ENCODE peak calls at places on chromosomes 2 and 18, in ten cellular contexts. One of them, this sample, is unnamed.

GRCh38 chr2:232655392-232655791 is 22.0 kb downstream of the EFHD1 start:
- DNase-seq in GM03348: no peak
- DNase-seq in AG10803: no peak
- DNase-seq in neural progenitor cell: no peak
- DNase-seq in stimulated activated CD4-positive, alpha-beta T cell treated with anti-CD3 and anti-CD28 coated beads, Interleukin-2, amount 100 ng/mL, for 48 hours: no peak
- DNase-seq in mesendoderm: no peak
- DNase-seq in uterus: no peak
- DNase-seq in lung: no peak
- DNase-seq in HTR-8/SVneo: no peak
- DNase-seq in NCI-H1105: no peak
- DNase-seq in this sample: no peak

GRCh38 chr18:32770181-32770650 is 2.6 kb downstream of the KLHL14 start:
- DNase-seq in GM03348: no peak
- DNase-seq in mesendoderm: no peak
- DNase-seq in stimulated activated CD4-positive, alpha-beta T cell treated with anti-CD3 and anti-CD28 coated beads, Interleukin-2, amount 100 ng/mL, for 48 hours: no peak
- DNase-seq in neural progenitor cell: peak
- DNase-seq in AG10803: no peak
- DNase-seq in uterus: no peak
- DNase-seq in NCI-H1105: no peak
- DNase-seq in lung: no peak
- DNase-seq in HTR-8/SVneo: no peak
- DNase-seq in this sample: no peak

GRCh38 chr2:96099861-96100798 is 16.2 kb downstream of the ADRA2B start:
- DNase-seq in mesendoderm: peak
- DNase-seq in lung: no peak
- DNase-seq in GM03348: no peak
- DNase-seq in NCI-H1105: no peak
- DNase-seq in neural progenitor cell: no peak
- DNase-seq in stimulated activated CD4-positive, alpha-beta T cell treated with anti-CD3 and anti-CD28 coated beads, Interleukin-2, amount 100 ng/mL, for 48 hours: no peak
- DNase-seq in uterus: peak
- DNase-seq in HTR-8/SVneo: peak
- DNase-seq in AG10803: no peak
- DNase-seq in this sample: no peak

GRCh38 chr2:157032019-157032418 is 225.5 kb upstream of the GALNT5 start:
- DNase-seq in neural progenitor cell: no peak
- DNase-seq in stimulated activated CD4-positive, alpha-beta T cell treated with anti-CD3 and anti-CD28 coated beads, Interleukin-2, amount 100 ng/mL, for 48 hours: no peak
- DNase-seq in AG10803: peak
- DNase-seq in HTR-8/SVneo: peak
- DNase-seq in mesendoderm: no peak
- DNase-seq in GM03348: peak
- DNase-seq in lung: no peak
- DNase-seq in NCI-H1105: no peak
- DNase-seq in uterus: no peak
- DNase-seq in this sample: no peak

GRCh38 chr2:222671259-222672067 is at the start of gene MOGAT1:
- DNase-seq in GM03348: peak
- DNase-seq in HTR-8/SVneo: no peak
- DNase-seq in lung: peak
- DNase-seq in mesendoderm: peak
- DNase-seq in AG10803: no peak
- DNase-seq in uterus: peak
- DNase-seq in neural progenitor cell: peak
- DNase-seq in NCI-H1105: peak
- DNase-seq in stimulated activated CD4-positive, alpha-beta T cell treated with anti-CD3 and anti-CD28 coated beads, Interleukin-2, amount 100 ng/mL, for 48 hours: no peak
- DNase-seq in this sample: no peak

GRCh38 chr18:26036635-26037034 is 53.8 kb downstream of the SS18 start:
- DNase-seq in AG10803: no peak
- DNase-seq in lung: no peak
- DNase-seq in mesendoderm: no peak
- DNase-seq in GM03348: no peak
- DNase-seq in uterus: no peak
- DNase-seq in neural progenitor cell: no peak
- DNase-seq in stimulated activated CD4-positive, alpha-beta T cell treated with anti-CD3 and anti-CD28 coated beads, Interleukin-2, amount 100 ng/mL, for 48 hours: no peak
- DNase-seq in NCI-H1105: no peak
- DNase-seq in HTR-8/SVneo: no peak
- DNase-seq in this sample: no peak

GRCh38 chr2:182503886-182504285 is 77.0 kb upstream of the PDE1A start:
- DNase-seq in stimulated activated CD4-positive, alpha-beta T cell treated with anti-CD3 and anti-CD28 coated beads, Interleukin-2, amount 100 ng/mL, for 48 hours: no peak
- DNase-seq in GM03348: peak
- DNase-seq in HTR-8/SVneo: peak
- DNase-seq in AG10803: peak
- DNase-seq in mesendoderm: no peak
- DNase-seq in neural progenitor cell: no peak
- DNase-seq in NCI-H1105: no peak
- DNase-seq in lung: no peak
- DNase-seq in uterus: no peak
- DNase-seq in this sample: no peak

GRCh38 chr2:7037340-7038333 is 120.4 kb downstream of the RNF144A start:
- DNase-seq in NCI-H1105: peak
- DNase-seq in neural progenitor cell: peak
- DNase-seq in stimulated activated CD4-positive, alpha-beta T cell treated with anti-CD3 and anti-CD28 coated beads, Interleukin-2, amount 100 ng/mL, for 48 hours: peak
- DNase-seq in GM03348: peak
- DNase-seq in uterus: peak
- DNase-seq in HTR-8/SVneo: no peak
- DNase-seq in mesendoderm: peak
- DNase-seq in lung: peak
- DNase-seq in AG10803: peak
- DNase-seq in this sample: peak

GRCh38 chr18:36284671-36285295 is 12.7 kb upstream of the FHOD3 start:
- DNase-seq in GM03348: peak
- DNase-seq in stimulated activated CD4-positive, alpha-beta T cell treated with anti-CD3 and anti-CD28 coated beads, Interleukin-2, amount 100 ng/mL, for 48 hours: peak
- DNase-seq in uterus: no peak
- DNase-seq in lung: no peak
- DNase-seq in HTR-8/SVneo: peak
- DNase-seq in neural progenitor cell: peak
- DNase-seq in mesendoderm: peak
- DNase-seq in AG10803: peak
- DNase-seq in NCI-H1105: peak
- DNase-seq in this sample: peak

GRCh38 chr2:241508240-241508509 is 209 bp downstream of the STK25 start:
- DNase-seq in HTR-8/SVneo: no peak
- DNase-seq in NCI-H1105: peak
- DNase-seq in GM03348: no peak
- DNase-seq in neural progenitor cell: no peak
- DNase-seq in uterus: no peak
- DNase-seq in stimulated activated CD4-positive, alpha-beta T cell treated with anti-CD3 and anti-CD28 coated beads, Interleukin-2, amount 100 ng/mL, for 48 hours: no peak
- DNase-seq in lung: peak
- DNase-seq in AG10803: no peak
- DNase-seq in mesendoderm: no peak
- DNase-seq in this sample: no peak

GRCh38 chr2:191478754-191479679 is 198.9 kb upstream of the NABP1 start:
- DNase-seq in lung: peak
- DNase-seq in GM03348: peak
- DNase-seq in AG10803: peak
- DNase-seq in stimulated activated CD4-positive, alpha-beta T cell treated with anti-CD3 and anti-CD28 coated beads, Interleukin-2, amount 100 ng/mL, for 48 hours: no peak
- DNase-seq in uterus: peak
- DNase-seq in neural progenitor cell: peak
- DNase-seq in mesendoderm: peak
- DNase-seq in HTR-8/SVneo: no peak
- DNase-seq in NCI-H1105: peak
- DNase-seq in this sample: peak

GRCh38 chr2:171652411-171652775 is 34.9 kb upstream of the DYNC1I2 start:
- DNase-seq in stimulated activated CD4-positive, alpha-beta T cell treated with anti-CD3 and anti-CD28 coated beads, Interleukin-2, amount 100 ng/mL, for 48 hours: no peak
- DNase-seq in AG10803: peak
- DNase-seq in NCI-H1105: no peak
- DNase-seq in HTR-8/SVneo: no peak
- DNase-seq in mesendoderm: peak
- DNase-seq in uterus: no peak
- DNase-seq in GM03348: peak
- DNase-seq in lung: no peak
- DNase-seq in neural progenitor cell: no peak
- DNase-seq in this sample: no peak

GRCh38 chr18:54950221-54950620 is 9.0 kb downstream of the CCDC68 start:
- DNase-seq in AG10803: no peak
- DNase-seq in NCI-H1105: peak
- DNase-seq in mesendoderm: peak
- DNase-seq in neural progenitor cell: no peak
- DNase-seq in uterus: no peak
- DNase-seq in stimulated activated CD4-positive, alpha-beta T cell treated with anti-CD3 and anti-CD28 coated beads, Interleukin-2, amount 100 ng/mL, for 48 hours: no peak
- DNase-seq in HTR-8/SVneo: no peak
- DNase-seq in GM03348: no peak
- DNase-seq in lung: no peak
- DNase-seq in this sample: no peak

GRCh38 chr2:195602687-195603086 is 54.3 kb upstream of the SLC39A10 start:
- DNase-seq in lung: no peak
- DNase-seq in uterus: no peak
- DNase-seq in HTR-8/SVneo: no peak
- DNase-seq in GM03348: no peak
- DNase-seq in stimulated activated CD4-positive, alpha-beta T cell treated with anti-CD3 and anti-CD28 coated beads, Interleukin-2, amount 100 ng/mL, for 48 hours: no peak
- DNase-seq in AG10803: no peak
- DNase-seq in NCI-H1105: no peak
- DNase-seq in mesendoderm: peak
- DNase-seq in neural progenitor cell: no peak
- DNase-seq in this sample: no peak

GRCh38 chr18:38481576-38481975 is 916.0 kb upstream of the CELF4 start:
- DNase-seq in uterus: no peak
- DNase-seq in GM03348: no peak
- DNase-seq in neural progenitor cell: no peak
- DNase-seq in NCI-H1105: no peak
- DNase-seq in mesendoderm: no peak
- DNase-seq in HTR-8/SVneo: no peak
- DNase-seq in lung: no peak
- DNase-seq in stimulated activated CD4-positive, alpha-beta T cell treated with anti-CD3 and anti-CD28 coated beads, Interleukin-2, amount 100 ng/mL, for 48 hours: no peak
- DNase-seq in AG10803: no peak
- DNase-seq in this sample: no peak

GRCh38 chr2:161250864-161251436 is 57.3 kb upstream of the PSMD14 start:
- DNase-seq in AG10803: peak
- DNase-seq in lung: no peak
- DNase-seq in NCI-H1105: peak
- DNase-seq in mesendoderm: peak
- DNase-seq in stimulated activated CD4-positive, alpha-beta T cell treated with anti-CD3 and anti-CD28 coated beads, Interleukin-2, amount 100 ng/mL, for 48 hours: no peak
- DNase-seq in uterus: no peak
- DNase-seq in neural progenitor cell: peak
- DNase-seq in HTR-8/SVneo: peak
- DNase-seq in GM03348: peak
- DNase-seq in this sample: no peak

GRCh38 chr18:5628512-5629255 is 84.9 kb upstream of the EPB41L3 start:
- DNase-seq in GM03348: peak
- DNase-seq in uterus: peak
- DNase-seq in neural progenitor cell: peak
- DNase-seq in mesendoderm: peak
- DNase-seq in stimulated activated CD4-positive, alpha-beta T cell treated with anti-CD3 and anti-CD28 coated beads, Interleukin-2, amount 100 ng/mL, for 48 hours: peak
- DNase-seq in HTR-8/SVneo: no peak
- DNase-seq in lung: peak
- DNase-seq in NCI-H1105: no peak
- DNase-seq in AG10803: peak
- DNase-seq in this sample: peak

GRCh38 chr18:47893939-47894699 is 36.3 kb downstream of the SMAD2 start:
- DNase-seq in GM03348: no peak
- DNase-seq in uterus: no peak
- DNase-seq in mesendoderm: no peak
- DNase-seq in NCI-H1105: no peak
- DNase-seq in neural progenitor cell: no peak
- DNase-seq in lung: no peak
- DNase-seq in HTR-8/SVneo: no peak
- DNase-seq in stimulated activated CD4-positive, alpha-beta T cell treated with anti-CD3 and anti-CD28 coated beads, Interleukin-2, amount 100 ng/mL, for 48 hours: no peak
- DNase-seq in AG10803: no peak
- DNase-seq in this sample: no peak

GRCh38 chr2:3493610-3493997 is 25.7 kb downstream of the ADI1 start:
- DNase-seq in mesendoderm: peak
- DNase-seq in HTR-8/SVneo: peak
- DNase-seq in stimulated activated CD4-positive, alpha-beta T cell treated with anti-CD3 and anti-CD28 coated beads, Interleukin-2, amount 100 ng/mL, for 48 hours: no peak
- DNase-seq in NCI-H1105: no peak
- DNase-seq in GM03348: peak
- DNase-seq in neural progenitor cell: peak
- DNase-seq in lung: no peak
- DNase-seq in AG10803: peak
- DNase-seq in uterus: peak
- DNase-seq in this sample: peak

GRCh38 chr2:234502285-234502918 is 5.5 kb upstream of the ARL4C start:
- DNase-seq in mesendoderm: peak
- DNase-seq in uterus: no peak
- DNase-seq in AG10803: peak
- DNase-seq in neural progenitor cell: peak
- DNase-seq in NCI-H1105: peak
- DNase-seq in lung: no peak
- DNase-seq in HTR-8/SVneo: peak
- DNase-seq in stimulated activated CD4-positive, alpha-beta T cell treated with anti-CD3 and anti-CD28 coated beads, Interleukin-2, amount 100 ng/mL, for 48 hours: no peak
- DNase-seq in GM03348: peak
- DNase-seq in this sample: no peak

GRCh38 chr2:96330407-96330806 is 5.2 kb upstream of the NCAPH start:
- DNase-seq in AG10803: peak
- DNase-seq in lung: peak
- DNase-seq in uterus: no peak
- DNase-seq in stimulated activated CD4-positive, alpha-beta T cell treated with anti-CD3 and anti-CD28 coated beads, Interleukin-2, amount 100 ng/mL, for 48 hours: no peak
- DNase-seq in HTR-8/SVneo: no peak
- DNase-seq in NCI-H1105: no peak
- DNase-seq in GM03348: peak
- DNase-seq in mesendoderm: no peak
- DNase-seq in neural progenitor cell: no peak
- DNase-seq in this sample: no peak

GRCh38 chr2:1607971-1608688 is 136.2 kb downstream of the PXDN start:
- DNase-seq in stimulated activated CD4-positive, alpha-beta T cell treated with anti-CD3 and anti-CD28 coated beads, Interleukin-2, amount 100 ng/mL, for 48 hours: no peak
- DNase-seq in lung: no peak
- DNase-seq in mesendoderm: no peak
- DNase-seq in uterus: no peak
- DNase-seq in HTR-8/SVneo: no peak
- DNase-seq in NCI-H1105: no peak
- DNase-seq in GM03348: no peak
- DNase-seq in neural progenitor cell: no peak
- DNase-seq in AG10803: no peak
- DNase-seq in this sample: no peak

GRCh38 chr2:106828119-106828518 is 57.8 kb downstream of the ST6GAL2 start:
- DNase-seq in stimulated activated CD4-positive, alpha-beta T cell treated with anti-CD3 and anti-CD28 coated beads, Interleukin-2, amount 100 ng/mL, for 48 hours: no peak
- DNase-seq in mesendoderm: no peak
- DNase-seq in lung: no peak
- DNase-seq in AG10803: no peak
- DNase-seq in GM03348: no peak
- DNase-seq in NCI-H1105: no peak
- DNase-seq in HTR-8/SVneo: no peak
- DNase-seq in uterus: no peak
- DNase-seq in neural progenitor cell: no peak
- DNase-seq in this sample: no peak

GRCh38 chr2:237743561-237744269 is 54.9 kb upstream of the RBM44 start:
- DNase-seq in AG10803: peak
- DNase-seq in neural progenitor cell: no peak
- DNase-seq in lung: no peak
- DNase-seq in HTR-8/SVneo: no peak
- DNase-seq in stimulated activated CD4-positive, alpha-beta T cell treated with anti-CD3 and anti-CD28 coated beads, Interleukin-2, amount 100 ng/mL, for 48 hours: no peak
- DNase-seq in uterus: no peak
- DNase-seq in NCI-H1105: no peak
- DNase-seq in mesendoderm: no peak
- DNase-seq in GM03348: peak
- DNase-seq in this sample: no peak

GRCh38 chr2:33121416-33121815 is 174.7 kb downstream of the LTBP1 start:
- DNase-seq in lung: no peak
- DNase-seq in uterus: no peak
- DNase-seq in stimulated activated CD4-positive, alpha-beta T cell treated with anti-CD3 and anti-CD28 coated beads, Interleukin-2, amount 100 ng/mL, for 48 hours: no peak
- DNase-seq in mesendoderm: no peak
- DNase-seq in AG10803: no peak
- DNase-seq in neural progenitor cell: peak
- DNase-seq in GM03348: no peak
- DNase-seq in HTR-8/SVneo: no peak
- DNase-seq in NCI-H1105: no peak
- DNase-seq in this sample: no peak

GRCh38 chr2:217430916-217431576 is 571.2 kb upstream of the TNP1 start:
- DNase-seq in neural progenitor cell: no peak
- DNase-seq in uterus: no peak
- DNase-seq in NCI-H1105: no peak
- DNase-seq in mesendoderm: no peak
- DNase-seq in lung: no peak
- DNase-seq in GM03348: no peak
- DNase-seq in HTR-8/SVneo: no peak
- DNase-seq in AG10803: peak
- DNase-seq in stimulated activated CD4-positive, alpha-beta T cell treated with anti-CD3 and anti-CD28 coated beads, Interleukin-2, amount 100 ng/mL, for 48 hours: no peak
- DNase-seq in this sample: no peak